ENCODE peak calls at places on chromosomes 2 and 18, in four cellular contexts. G, N, S and W are unnamed samples.

GRCh38 chr2:26483957-26484565 is 6.1 kb upstream of the OTOF start:
- DNase-seq in G (no peak), N (no peak), S (no peak), W (no peak)

GRCh38 chr18:53698907-53699306 is 525.6 kb downstream of the MBD2 start:
- DNase-seq in S (no peak), N (no peak), G (peak; percentile 53), W (peak; percentile 9)

GRCh38 chr2:35790292-35790691 is 565.3 kb upstream of the CRIM1 start:
- DNase-seq in N (no peak), G (no peak), S (no peak), W (no peak)

GRCh38 chr2:238465487-238466241 is 38.9 kb downstream of the ASB1 start:
- DNase-seq in G (no peak), N (no peak), S (no peak), W (no peak)

GRCh38 chr2:141142025-141142424 is 988.8 kb downstream of the LRP1B start:
- DNase-seq in N (no peak), S (no peak), G (no peak), W (no peak)

GRCh38 chr2:169771612-169772011 is 27.1 kb upstream of the SSB start:
- DNase-seq in N (no peak), S (no peak), G (no peak), W (no peak)

GRCh38 chr2:46179037-46179621 is 118.1 kb upstream of the EPAS1 start:
- DNase-seq in N (peak; percentile 65), S (peak; percentile 41), G (peak; percentile 97), W (peak; percentile 99)

GRCh38 chr18:29077344-29077743 is 900.4 kb upstream of the CDH2 start:
- DNase-seq in G (no peak), S (no peak), N (no peak), W (no peak)

GRCh38 chr2:62478093-62478580 is 27.9 kb downstream of the TMEM17 start:
- DNase-seq in G (peak; percentile 30), S (no peak), N (no peak), W (peak; percentile 52)

GRCh38 chr2:207825958-207826330 is 56.2 kb upstream of the FZD5 start:
- DNase-seq in G (no peak), S (no peak), N (no peak), W (no peak)

GRCh38 chr18:74331404-74331803 is 15.8 kb downstream of the C18orf63 start:
- DNase-seq in G (peak; percentile 47), N (no peak), S (no peak), W (peak; percentile 54)

GRCh38 chr2:215718426-215718825 is 282.6 kb upstream of the FN1 start:
- DNase-seq in N (no peak), G (peak; percentile 75), S (no peak), W (no peak)
- H3K4me3 ChIP-seq in N (no peak overlapping the region), G (no peak overlapping the region), S (no peak overlapping the region), W (no peak overlapping the region)

GRCh38 chr2:176138526-176139169 is 9.1 kb downstream of the HOXD8 start:
- DNase-seq in G (no peak), N (no peak), S (no peak), W (no peak)

GRCh38 chr2:176134978-176135575 is 5.6 kb downstream of the HOXD8 start:
- DNase-seq in S (no peak), N (no peak), G (no peak), W (no peak)

GRCh38 chr2:176137249-176137573 is 7.7 kb downstream of the HOXD8 start:
- DNase-seq in G (no peak), S (no peak), N (no peak), W (no peak)

GRCh38 chr2:176137883-176138282 is 8.4 kb downstream of the HOXD8 start:
- DNase-seq in N (no peak), G (no peak), S (no peak), W (no peak)

DNA sequence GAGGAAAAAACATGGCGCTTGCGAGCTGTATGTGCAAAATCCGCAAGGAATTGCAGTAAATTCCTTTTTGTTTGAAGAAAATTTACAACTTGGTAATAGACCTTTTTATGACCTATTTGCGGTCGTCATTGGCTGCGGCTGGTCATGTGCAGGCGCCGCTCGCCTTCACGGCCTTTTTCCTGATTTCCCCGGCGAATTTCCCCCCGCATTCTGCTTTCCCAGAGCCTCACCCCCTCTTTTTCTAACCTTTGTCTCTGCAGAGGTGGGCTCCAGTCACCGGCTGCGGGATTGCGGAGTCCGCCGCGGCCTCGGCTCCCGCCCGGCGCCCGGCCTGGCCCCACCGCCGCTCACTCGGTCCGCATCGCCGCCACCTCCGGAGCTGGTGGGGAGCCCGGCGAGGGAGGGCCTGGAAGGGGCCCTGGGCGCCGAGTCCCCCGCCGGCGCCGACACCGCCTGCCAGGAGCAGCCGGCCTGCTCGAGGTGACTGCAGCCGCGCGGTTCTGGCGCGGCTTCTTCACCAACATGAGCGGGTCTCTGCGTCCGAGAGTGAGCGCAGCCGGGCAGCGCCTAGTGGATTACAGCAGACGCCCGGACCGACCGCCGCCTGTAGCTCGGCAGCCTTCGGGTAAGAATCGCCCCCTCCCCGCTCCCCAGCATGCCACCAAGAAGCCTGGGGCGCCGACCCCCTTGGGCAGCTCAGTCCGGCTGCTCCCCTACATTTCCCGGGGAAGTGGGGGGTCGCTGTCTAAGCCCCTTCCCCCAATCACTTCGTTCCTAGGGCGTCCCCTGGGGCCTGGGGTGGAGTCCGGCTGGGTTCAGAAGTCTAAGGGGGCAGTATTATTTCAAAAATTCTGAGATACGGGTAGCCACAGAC is 7.1 kb downstream of the HOXD8 start:
- DNase-seq in N (no peak), S (no peak), G (peak; percentile 20), W (peak; percentile 24)
- H3K4me3 ChIP-seq in N (no peak overlapping the region), S (no peak overlapping the region), G (peak overlapping the region; percentile 53), W (peak overlapping the region; percentile 86)

GRCh38 chr2:229060147-229060546 is 210.9 kb downstream of the PID1 start:
- DNase-seq in N (no peak), S (no peak), G (no peak), W (no peak)

GRCh38 chr2:229054311-229054710 is 216.8 kb downstream of the PID1 start:
- DNase-seq in N (no peak), G (no peak), S (no peak), W (no peak)

GRCh38 chr2:229057997-229058553 is 213.0 kb downstream of the PID1 start:
- DNase-seq in G (peak; percentile 46), N (no peak), S (no peak), W (no peak)

DNA sequence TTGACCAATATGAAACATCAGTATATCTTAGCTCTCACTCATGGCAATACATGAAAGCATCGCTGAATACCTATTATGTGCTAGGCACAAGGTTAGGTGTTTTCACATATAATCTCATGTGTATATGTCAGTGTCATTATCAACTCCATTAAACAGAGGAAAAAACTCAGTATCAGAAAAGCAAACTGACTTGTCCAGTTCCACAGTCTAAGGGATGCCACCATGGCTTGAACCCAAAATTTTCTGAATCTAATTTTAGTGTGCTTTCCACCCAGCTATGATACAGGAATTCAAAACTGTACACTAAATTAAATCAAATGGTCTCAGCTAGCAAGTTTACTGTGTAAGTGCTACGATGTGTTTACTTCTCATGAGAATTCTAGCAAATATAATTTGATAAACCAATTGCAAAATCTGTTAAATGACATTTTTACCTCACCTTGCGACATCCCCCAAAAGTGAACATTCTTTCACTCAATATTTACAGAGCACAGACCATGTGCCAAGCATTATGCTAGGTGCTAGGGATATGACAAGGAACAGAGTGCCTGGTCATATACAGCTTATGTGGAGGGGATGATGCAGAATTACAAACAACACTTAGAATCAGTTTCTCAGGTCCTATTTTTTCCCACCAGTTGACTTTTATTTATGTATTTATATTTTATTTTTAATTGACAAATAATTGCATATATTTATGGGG is 211.6 kb downstream of the PID1 start:
- DNase-seq in S (no peak), G (peak; percentile 15), N (no peak), W (no peak)
- H3K4me3 ChIP-seq in S (no peak overlapping the region), G (no peak overlapping the region), N (no peak overlapping the region), W (no peak overlapping the region)

DNA sequence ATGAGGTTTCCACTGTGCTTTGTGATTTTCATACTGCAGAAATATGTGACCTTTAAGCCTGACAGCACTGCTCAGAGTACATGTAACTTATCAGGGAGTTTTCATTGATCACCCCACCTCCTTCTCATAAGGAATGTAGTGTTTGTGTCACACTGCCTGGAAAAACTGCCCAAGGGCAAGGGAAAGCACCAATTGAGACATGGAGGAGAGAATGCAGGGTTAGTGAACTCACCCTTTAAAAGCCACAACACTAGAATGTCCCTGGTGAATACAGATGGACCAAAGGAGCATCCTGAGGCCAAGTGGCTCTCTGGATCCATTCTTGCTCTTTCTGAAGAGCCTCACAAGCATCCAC is 147.2 kb upstream of the SPATS2L start:
- DNase-seq in G (no peak), N (no peak), S (no peak), W (peak; percentile 64)
- H3K4me3 ChIP-seq in G (no peak overlapping the region), N (no peak overlapping the region), S (no peak overlapping the region), W (no peak overlapping the region)

DNA sequence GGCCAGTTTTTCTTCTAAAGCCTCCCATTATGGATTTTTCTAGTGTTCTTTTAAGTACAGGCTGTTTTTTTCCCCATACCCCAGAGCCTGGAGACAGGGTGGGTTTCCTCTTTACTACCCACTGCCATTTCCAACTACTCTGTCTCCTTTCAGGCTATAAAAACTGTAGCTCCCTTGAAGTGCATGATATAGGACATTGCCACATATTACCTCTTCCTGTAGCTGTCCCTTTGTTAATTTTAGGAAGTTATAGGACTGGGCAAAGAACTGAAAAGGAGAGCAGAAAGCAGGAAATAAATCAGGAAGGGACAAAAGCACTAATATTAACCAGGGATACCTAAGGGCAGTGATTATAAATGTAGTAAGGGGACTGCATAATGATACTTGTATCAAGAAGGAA is 54.1 kb downstream of the VIL1 start:
- DNase-seq in G (no peak), S (no peak), N (no peak), W (no peak)
- H3K4me3 ChIP-seq in G (no peak overlapping the region), S (no peak overlapping the region), N (no peak overlapping the region), W (no peak overlapping the region)